ENCODE peak calls at places on chromosomes 6 and 20, in eight cellular contexts. M, P, C, T, L, D, Q and A are unnamed samples.

GRCh38 chr6:14072084-14072483 is 45.5 kb upstream of the CD83 start:
- DNase-seq in M (no peak), P (peak), C (peak), T (no peak), L (no peak), D (no peak), Q (no peak), A (no peak)

GRCh38 chr6:24431045-24431451 is 28.3 kb downstream of the MRS2 start:
- DNase-seq in M (peak), P (peak), C (peak), T (peak), L (peak), D (peak), Q (peak), A (peak)

GRCh38 chr20:17843246-17844132 is 125.1 kb downstream of the SNX5 start:
- DNase-seq in M (no peak), P (peak), C (peak), T (peak), L (no peak), D (no peak), Q (no peak), A (peak)

GRCh38 chr20:37615507-37616425 is 78.1 kb upstream of the CTNNBL1 start:
- DNase-seq in M (peak), P (peak), C (peak), T (peak), L (peak), D (peak), Q (peak), A (peak)

GRCh38 chr6:21771626-21772320 is 178.2 kb downstream of the SOX4 start:
- DNase-seq in M (no peak), P (no peak), C (no peak), T (no peak), L (no peak), D (no peak), Q (no peak), A (no peak)

GRCh38 chr6:17207281-17207680 is 73.9 kb upstream of the RBM24 start:
- DNase-seq in M (no peak), P (no peak), C (no peak), T (no peak), L (no peak), D (no peak), Q (no peak), A (no peak)

GRCh38 chr20:5870462-5871021 is 79.8 kb downstream of the TRMT6 start:
- DNase-seq in M (peak), P (no peak), C (no peak), T (no peak), L (no peak), D (no peak), Q (peak), A (no peak)

GRCh38 chr6:28807682-28808280 is 116.0 kb downstream of the TRIM27 start:
- DNase-seq in M (peak), P (peak), C (peak), T (peak), L (peak), D (no peak), Q (peak), A (peak)

GRCh38 chr20:11030351-11030750 is 356.6 kb upstream of the JAG1 start:
- DNase-seq in M (no peak), P (no peak), C (no peak), T (no peak), L (no peak), D (no peak), Q (no peak), A (no peak)

GRCh38 chr6:16486661-16487060 is 248.3 kb downstream of the GMPR start:
- DNase-seq in M (no peak), P (no peak), C (no peak), T (no peak), L (no peak), D (no peak), Q (no peak), A (no peak)

GRCh38 chr6:83901624-83902023 is 42.1 kb downstream of the CYB5R4 start:
- DNase-seq in M (no peak), P (no peak), C (no peak), T (no peak), L (no peak), D (no peak), Q (no peak), A (no peak)

GRCh38 chr6:30238178-30238795 is 25.1 kb upstream of the TRIM26 start:
- DNase-seq in M (peak), P (peak), C (peak), T (peak), L (peak), D (peak), Q (peak), A (peak)

GRCh38 chr20:24470031-24470781 is 777 bp downstream of the SYNDIG1 start:
- DNase-seq in M (peak), P (no peak), C (peak), T (no peak), L (peak), D (peak), Q (peak), A (no peak)

GRCh38 chr20:64047968-64048401 is 1.5 kb downstream of the SOX18 start:
- DNase-seq in M (peak), P (no peak), C (no peak), T (no peak), L (no peak), D (no peak), Q (peak), A (no peak)

GRCh38 chr6:41423002-41423401 is 87.6 kb downstream of the NCR2 start:
- DNase-seq in M (no peak), P (no peak), C (no peak), T (no peak), L (no peak), D (no peak), Q (no peak), A (no peak)
- TF ChIP-seq EZH2phosphoT487 in M (no peak), P (no peak), C (no peak), T (no peak), L (no peak), D (no peak), Q (no peak), A (no peak)

DNA sequence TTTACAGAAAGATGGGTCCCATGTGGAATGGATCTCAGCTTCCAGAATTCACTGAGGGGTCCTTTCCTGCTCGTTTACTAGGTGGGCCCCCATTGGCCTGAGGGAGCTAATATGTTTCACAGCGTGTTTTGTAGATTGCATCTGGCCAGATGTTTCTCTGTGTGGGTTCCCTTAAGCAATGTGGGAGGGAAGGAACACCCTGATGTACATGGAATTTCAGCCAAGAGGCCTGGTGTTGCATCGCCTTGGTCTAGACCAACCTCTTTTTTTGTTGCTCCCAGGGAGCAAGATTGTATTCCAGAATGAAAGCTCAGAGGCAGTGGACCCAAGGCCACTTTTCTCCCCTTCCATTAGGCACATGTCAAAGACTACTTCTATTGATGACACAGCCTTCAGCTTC is 826.4 kb downstream of the MAFB start:
- DNase-seq in M (no peak), P (no peak), C (peak), T (no peak), L (no peak), D (no peak), Q (no peak), A (no peak)
- H2AFZ ChIP-seq in M (peak), P (no peak), C (no peak), T (no peak), L (no peak), D (no peak), Q (no peak), A (no peak)

DNA sequence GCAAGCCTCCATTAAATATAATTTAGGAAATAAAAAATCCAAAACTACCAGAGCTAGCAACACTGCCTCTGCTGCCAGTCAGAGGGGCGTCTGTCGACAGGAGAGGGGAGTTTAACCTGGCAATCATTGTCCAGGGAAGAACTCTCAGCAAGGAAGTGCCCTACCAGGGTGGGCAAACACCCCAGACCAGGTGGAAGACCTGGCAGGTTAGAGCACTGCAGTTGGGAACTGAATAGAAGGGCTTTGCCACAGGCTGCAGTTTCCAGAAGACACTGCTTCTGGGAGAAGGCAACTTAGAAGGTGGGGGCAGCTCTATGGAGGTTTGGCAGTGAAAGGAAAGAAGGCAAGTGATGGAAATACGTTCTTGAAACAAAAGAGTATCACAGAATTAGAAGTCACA is 11.5 kb downstream of the NAPB start:
- DNase-seq in M (no peak), P (no peak), C (no peak), T (no peak), L (no peak), D (no peak), Q (peak), A (no peak)
- TF ChIP-seq EZH2phosphoT487 in M (no peak), P (no peak), C (no peak), T (no peak), L (no peak), D (no peak), Q (no peak), A (no peak)

GRCh38 chr6:72425003-72425681 is 196.7 kb upstream of the KCNQ5 start:
- DNase-seq in M (no peak), P (peak), C (peak), T (no peak), L (no peak), D (no peak), Q (no peak), A (no peak)
- H2AFZ ChIP-seq in M (no peak), P (no peak), C (no peak), T (no peak), L (no peak), D (no peak), Q (no peak), A (no peak)

GRCh38 chr6:74870403-74870802 is 335.4 kb downstream of the COL12A1 start:
- DNase-seq in M (no peak), P (peak), C (peak), T (peak), L (peak), D (no peak), Q (peak), A (no peak)
- TF ChIP-seq EZH2phosphoT487 in M (no peak), P (no peak), C (no peak), T (no peak), L (no peak), D (no peak), Q (no peak), A (no peak)

DNA sequence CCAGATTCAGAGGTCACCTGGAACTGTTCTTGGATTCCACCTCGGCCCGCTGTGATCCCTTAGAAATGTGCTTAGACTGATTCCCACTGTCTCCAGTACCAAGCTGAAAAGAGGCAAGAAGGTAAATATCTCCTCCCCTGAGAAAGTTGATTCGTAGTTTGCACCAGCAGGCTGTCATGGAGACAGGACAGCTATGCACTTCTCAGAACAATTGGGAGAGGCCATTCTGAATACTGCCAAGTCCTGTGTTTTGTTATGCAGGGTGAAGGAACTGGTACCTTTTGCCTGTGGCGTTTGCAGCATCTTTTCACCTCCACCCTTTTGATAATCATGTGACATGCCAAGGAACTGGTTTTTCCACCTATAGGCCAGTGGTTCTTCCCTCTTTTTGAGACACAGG is 58.2 kb upstream of the RNGTT start:
- DNase-seq in M (no peak), P (peak), C (no peak), T (no peak), L (peak), D (no peak), Q (peak), A (no peak)
- H2AFZ ChIP-seq in M (peak), P (no peak), C (no peak), T (no peak), L (no peak), D (no peak), Q (no peak), A (no peak)